ENCODE peak calls at places on chromosomes 6 and 20, in nine cellular contexts. W is effector memory CD4-positive, alpha-beta T cell; U is adipocyte; M is mucosa of descending colon; X is SK-N-MC; B is astrocyte; L is PC-3; V is left ventricle myocardium inferior; Z is fibroblast of lung. A is an unnamed sample. For H3K9me3, the result is how much of the 10 kb centered on the place peaks cover.

GRCh38 chr6:163923658-163924411 is 509.3 kb downstream of the QKI start:
- DNase-seq in X (no peak), U (no peak), V (no peak), W (no peak), B (no peak), Z (no peak), L (no peak), M (no peak), A (no peak)

GRCh38 chr6:17276766-17277165 is 4.4 kb upstream of the RBM24 start:
- DNase-seq in L (no peak), U (peak), Z (no peak), M (no peak), B (peak), W (no peak), X (no peak), V (peak), A (no peak)

GRCh38 chr20:29689411-29690225 is 1567.8 kb upstream of the DEFB115 start:
- DNase-seq in U (no peak), Z (no peak), W (no peak), L (peak), B (no peak), M (no peak), V (peak), X (no peak), A (peak)

GRCh38 chr6:55185144-55185543 is 10.8 kb downstream of the HCRTR2 start:
- DNase-seq in W (no peak), X (no peak), V (no peak), Z (no peak), L (no peak), B (no peak), M (no peak), U (no peak), A (no peak)

GRCh38 chr6:71727632-71728294 is 158.6 kb upstream of the RIMS1 start:
- DNase-seq in L (no peak), W (no peak), Z (no peak), M (no peak), U (peak), B (no peak), V (no peak), X (no peak), A (no peak)

GRCh38 chr6:109235639-109236038 is 140.3 kb downstream of the CEP57L1 start:
- DNase-seq in M (no peak), V (no peak), U (no peak), W (no peak), B (no peak), Z (no peak), X (no peak), L (no peak), A (no peak)

GRCh38 chr20:2508631-2509467 is at the start of gene ZNF343:
- DNase-seq in V (peak), B (peak), L (peak), U (peak), Z (peak), W (peak), M (peak), X (no peak), A (peak)

GRCh38 chr6:90835584-90836212 is 248.8 kb upstream of the MAP3K7 start:
- DNase-seq in Z (no peak), W (no peak), X (no peak), L (no peak), V (no peak), M (peak), B (no peak), U (no peak), A (no peak)

GRCh38 chr6:79764758-79765157 is 133.6 kb downstream of the SH3BGRL2 start:
- DNase-seq in X (no peak), W (no peak), B (no peak), M (no peak), Z (no peak), V (no peak), U (no peak), L (no peak), A (no peak)

GRCh38 chr20:17647391-17648305 is 34.4 kb downstream of the RRBP1 start:
- DNase-seq in X (no peak), L (no peak), W (no peak), V (no peak), B (no peak), Z (no peak), M (peak), U (no peak), A (no peak)

GRCh38 chr6:108174371-108175175 is 8.8 kb downstream of the NR2E1 start:
- DNase-seq in U (peak), M (peak), V (no peak), B (peak), Z (peak), W (no peak), X (no peak), L (no peak), A (no peak)

GRCh38 chr6:75813476-75814250 is 64.6 kb downstream of the MYO6 start:
- DNase-seq in B (no peak), U (no peak), M (no peak), Z (no peak), W (no peak), L (peak), X (no peak), V (no peak), A (no peak)

GRCh38 chr6:27138837-27139752 is 108.4 kb upstream of the PRSS16 start:
- DNase-seq in V (peak), U (peak), X (no peak), L (no peak), B (no peak), Z (peak), M (peak), W (peak), A (no peak)

GRCh38 chr6:23446394-23447001 is 679.5 kb upstream of the NRSN1 start:
- DNase-seq in M (no peak), Z (peak), L (peak), V (no peak), U (peak), W (no peak), B (peak), X (peak), A (no peak)

DNA sequence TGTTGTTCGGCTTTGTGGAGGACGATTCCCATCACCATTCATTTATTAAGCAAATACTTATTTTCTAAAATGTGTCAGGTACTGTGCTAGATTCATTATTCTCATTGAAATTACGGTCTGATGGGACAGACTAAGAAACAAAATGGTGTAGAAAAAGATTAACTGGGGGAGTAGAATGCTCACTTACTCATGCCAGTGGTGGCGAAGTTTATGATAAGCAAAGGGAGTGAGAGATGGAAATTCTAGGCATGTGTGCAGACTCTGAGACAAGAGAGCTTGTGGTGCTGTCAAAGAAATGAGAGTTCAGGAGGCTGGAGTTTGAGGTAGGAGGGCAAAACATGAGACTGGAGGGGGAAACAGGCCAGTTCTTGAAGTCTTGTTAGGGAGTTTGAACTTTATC is 896 bp downstream of the RPP21 start:
- DNase-seq in U (no peak), X (no peak), L (no peak), W (no peak), B (no peak), M (no peak), V (no peak), Z (no peak), A (no peak)
- H3K4me3 ChIP-seq in U (peak), X (peak), L (peak), W (no peak), B (peak), M (no peak), V (peak), Z (peak), A (peak)

GRCh38 chr20:56018194-56018593 is 12.9 kb upstream of the CBLN4 start:
- DNase-seq in U (no peak), L (no peak), X (no peak), Z (no peak), W (no peak), V (no peak), B (no peak), M (no peak), A (no peak)

GRCh38 chr20:56014998-56015397 is 9.7 kb upstream of the CBLN4 start:
- DNase-seq in V (no peak), L (no peak), X (no peak), Z (no peak), U (no peak), W (no peak), M (no peak), B (no peak), A (no peak)

GRCh38 chr20:56018750-56019149 is 13.4 kb upstream of the CBLN4 start:
- DNase-seq in X (no peak), V (no peak), U (no peak), M (no peak), W (no peak), B (no peak), L (no peak), Z (no peak), A (no peak)

GRCh38 chr20:56017560-56017959 is 12.2 kb upstream of the CBLN4 start:
- DNase-seq in U (no peak), Z (no peak), W (no peak), V (no peak), X (no peak), B (no peak), L (no peak), M (no peak), A (no peak)
- H3K9me3 ChIP-seq in U (under half), Z (under half), W (under half), V (under half), X (under half), B (under half), L (under half), M (under half), A (under half)

DNA sequence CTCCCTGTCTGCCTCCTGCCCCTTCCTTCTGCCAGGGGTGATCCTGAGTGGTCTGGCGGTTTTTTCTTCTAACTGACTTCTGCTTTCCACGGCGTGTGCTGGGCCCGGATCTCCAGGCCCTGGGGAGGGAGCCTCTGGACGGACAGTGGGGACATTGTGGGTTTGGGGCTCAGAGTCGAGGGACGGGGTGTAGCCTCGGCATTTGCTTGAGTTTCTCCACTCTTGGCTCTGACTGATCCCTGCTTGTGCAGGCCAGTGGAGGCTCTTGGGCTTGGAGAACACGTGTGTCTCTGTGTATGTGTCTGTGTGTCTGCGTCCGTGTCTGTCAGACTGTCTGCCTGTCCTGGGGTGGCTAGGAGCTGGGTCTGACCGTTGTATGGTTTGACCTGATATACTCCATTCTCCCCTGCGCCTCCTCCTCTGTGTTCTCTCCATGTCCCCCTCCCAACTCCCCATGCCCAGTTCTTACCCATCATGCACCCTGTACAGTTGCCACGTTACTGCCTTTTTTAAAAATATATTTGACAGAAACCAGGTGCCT is 10.2 kb downstream of the SLC29A1 start:
- DNase-seq in Z (no peak), V (no peak), L (no peak), B (no peak), U (no peak), M (no peak), X (no peak), W (no peak), A (no peak)
- H3K4me3 ChIP-seq in Z (no peak), V (peak), L (no peak), B (no peak), U (peak), M (no peak), X (no peak), W (no peak), A (no peak)

GRCh38 chr20:13510837-13511488 is 127.8 kb downstream of the TASP1 start:
- DNase-seq in X (no peak), Z (no peak), M (no peak), W (no peak), B (peak), V (no peak), L (no peak), U (no peak), A (peak)

DNA sequence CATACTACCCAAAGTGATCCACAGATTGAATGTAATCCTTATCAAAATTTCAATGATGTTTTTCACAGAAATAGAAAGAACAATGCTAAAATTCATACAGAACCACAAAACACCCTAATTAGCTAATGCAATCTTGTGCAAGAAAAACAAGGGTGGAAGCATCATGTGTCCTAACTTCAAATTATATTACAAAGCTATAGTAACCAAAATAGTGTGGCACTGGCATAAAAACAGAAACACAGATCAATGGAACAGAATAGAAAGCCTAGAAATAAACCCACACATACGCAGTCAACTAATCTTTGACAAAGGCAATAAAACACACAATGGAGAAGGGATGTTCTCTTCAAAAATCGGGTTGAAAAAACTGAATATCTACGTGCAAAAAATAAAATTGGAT is 131.1 kb downstream of the TASP1 start:
- DNase-seq in Z (no peak), B (no peak), W (no peak), X (no peak), M (no peak), U (no peak), V (no peak), L (no peak), A (no peak)
- H3K9me3 ChIP-seq in Z (under half), B (under half), W (under half), X (under half), M (under half), U (under half), V (under half), L (under half), A (under half)

GRCh38 chr20:13868331-13868730 is 83.5 kb downstream of the NDUFAF5 start:
- DNase-seq in Z (peak), X (no peak), W (no peak), L (no peak), V (no peak), B (peak), M (no peak), U (peak), A (peak)
- H3K4me3 ChIP-seq in Z (no peak), X (no peak), W (no peak), L (no peak), V (no peak), B (no peak), M (no peak), U (peak), A (no peak)

GRCh38 chr6:135481786-135482369 is 15.7 kb downstream of the AHI1 start:
- DNase-seq in B (peak), M (no peak), U (peak), Z (peak), V (no peak), X (no peak), L (no peak), W (no peak), A (no peak)
- H3K9me3 ChIP-seq in B (under half), M (half or more), U (half or more), Z (under half), V (half or more), X (under half), L (under half), W (under half), A (under half)

GRCh38 chr6:93792751-93793150 is 373.4 kb upstream of the EPHA7 start:
- DNase-seq in L (no peak), V (no peak), X (no peak), Z (peak), B (peak), U (peak), W (no peak), M (no peak), A (no peak)
- H3K4me3 ChIP-seq in L (no peak), V (no peak), X (no peak), Z (no peak), B (no peak), U (no peak), W (no peak), M (no peak), A (no peak)

GRCh38 chr6:144675231-144675861 is 390.2 kb downstream of the UTRN start:
- DNase-seq in X (no peak), V (no peak), U (peak), L (no peak), W (no peak), B (peak), M (peak), Z (peak), A (peak)
- H3K9me3 ChIP-seq in X (under half), V (half or more), U (under half), L (under half), W (under half), B (under half), M (under half), Z (under half), A (under half)

DNA sequence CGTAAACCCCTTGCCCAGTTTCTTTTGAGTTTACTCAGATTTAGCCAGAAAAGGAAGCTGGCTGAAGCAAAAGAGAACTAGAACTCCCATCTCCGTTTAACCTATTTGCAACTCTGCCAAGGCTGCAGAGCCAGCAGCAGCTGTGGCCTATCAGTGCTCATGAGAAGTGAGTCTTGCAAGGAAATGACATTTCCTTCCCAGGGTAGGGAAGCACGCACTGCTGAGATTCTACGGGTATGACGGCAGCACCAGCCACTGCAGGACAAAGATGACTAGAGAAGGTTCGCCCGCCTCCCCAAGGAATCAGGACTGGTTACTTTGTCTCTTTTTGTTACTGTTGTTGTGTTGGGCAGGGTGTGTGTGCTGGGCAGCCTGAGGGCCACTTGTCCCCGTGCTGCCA is 47.6 kb downstream of the PPP1R3G start:
- DNase-seq in L (no peak), X (no peak), U (peak), B (peak), M (peak), W (no peak), V (peak), Z (peak), A (peak)
- H3K4me3 ChIP-seq in L (no peak), X (no peak), U (peak), B (no peak), M (no peak), W (no peak), V (peak), Z (peak), A (no peak)

DNA sequence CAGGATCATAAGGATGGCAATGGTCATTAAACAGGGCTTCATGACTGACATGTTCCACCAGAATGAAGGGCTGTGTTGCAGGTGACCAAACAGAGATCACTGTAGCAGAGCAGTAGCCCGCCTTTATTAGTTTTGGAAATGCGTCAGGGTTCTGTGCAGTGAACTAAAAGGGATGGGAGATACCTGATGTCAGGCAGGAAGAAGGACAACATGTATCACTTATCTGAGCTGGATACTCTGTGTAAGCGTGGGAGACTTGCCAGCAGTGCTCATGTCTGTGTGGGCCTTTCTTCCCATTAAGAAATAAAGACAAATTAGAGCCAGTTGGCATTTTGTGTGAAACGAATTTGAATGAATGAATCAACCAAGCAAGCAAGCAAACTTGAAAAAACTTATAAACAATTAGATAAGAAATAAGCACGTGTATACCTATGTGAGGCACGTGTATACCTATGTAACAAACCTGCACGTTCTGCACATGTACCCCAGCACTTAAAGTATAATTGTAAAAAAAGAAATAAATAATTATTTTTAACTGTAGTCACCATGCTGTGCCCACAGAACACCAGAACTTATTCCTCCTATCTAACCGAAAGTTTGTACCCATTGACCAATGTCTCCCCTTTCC is at the start of gene DEFB116:
- DNase-seq in L (no peak), M (no peak), B (no peak), W (no peak), V (no peak), X (no peak), Z (no peak), U (no peak), A (no peak)
- H3K9me3 ChIP-seq in L (under half), M (under half), B (under half), W (under half), V (under half), X (under half), Z (under half), U (under half), A (under half)

A was measured in tibial artery.